ENCODE peak calls at places on chromosomes 2 and 18, in five cellular contexts. M, Z, B, E and D are unnamed samples. For H3K9me2, the result is how much of the 10 kb centered on the place peaks cover.

GRCh38 chr18:24616638-24617037 is 156.2 kb downstream of the HRH4 start:
- DNase-seq in E (peak), M (no peak), B (no peak), Z (no peak), D (no peak)

GRCh38 chr18:49030692-49031443 is 80.1 kb upstream of the SMAD7 start:
- DNase-seq in B (no peak), Z (peak), E (no peak), M (no peak), D (no peak)

GRCh38 chr2:218458598-218458997 is 39.7 kb downstream of the VIL1 start:
- DNase-seq in E (no peak), Z (no peak), B (no peak), M (no peak), D (no peak)

GRCh38 chr2:47888581-47889280 is 17.6 kb downstream of the FBXO11 start:
- DNase-seq in B (no peak), Z (peak), M (no peak), E (no peak), D (no peak)

GRCh38 chr18:48502906-48503305 is 35.9 kb upstream of the CTIF start:
- DNase-seq in Z (no peak), M (no peak), B (no peak), E (no peak), D (no peak)

GRCh38 chr2:95034221-95034620 is 8.7 kb downstream of the MAL start:
- DNase-seq in Z (peak), E (no peak), M (no peak), B (no peak), D (peak)

GRCh38 chr2:43003702-43004101 is 211.3 kb upstream of the HAAO start:
- DNase-seq in Z (no peak), E (no peak), M (no peak), B (no peak), D (no peak)

GRCh38 chr2:74982581-74982980 is 24.1 kb downstream of the POLE4 start:
- DNase-seq in M (no peak), E (no peak), Z (no peak), B (no peak), D (peak)

GRCh38 chr2:176093145-176093888 is 796 bp downstream of the HOXD13 start:
- DNase-seq in Z (peak), M (no peak), B (no peak), E (no peak), D (peak)

GRCh38 chr2:140808816-140809215 is 1322.0 kb downstream of the LRP1B start:
- DNase-seq in E (peak), B (peak), M (peak), Z (no peak), D (peak)

GRCh38 chr2:170878505-170878904 is 50.5 kb upstream of the GORASP2 start:
- DNase-seq in B (no peak), E (no peak), Z (no peak), M (peak), D (no peak)

GRCh38 chr18:63997606-63998005 is 27.7 kb downstream of the SERPINB8 start:
- DNase-seq in B (no peak), E (no peak), Z (peak), M (no peak), D (no peak)

DNA sequence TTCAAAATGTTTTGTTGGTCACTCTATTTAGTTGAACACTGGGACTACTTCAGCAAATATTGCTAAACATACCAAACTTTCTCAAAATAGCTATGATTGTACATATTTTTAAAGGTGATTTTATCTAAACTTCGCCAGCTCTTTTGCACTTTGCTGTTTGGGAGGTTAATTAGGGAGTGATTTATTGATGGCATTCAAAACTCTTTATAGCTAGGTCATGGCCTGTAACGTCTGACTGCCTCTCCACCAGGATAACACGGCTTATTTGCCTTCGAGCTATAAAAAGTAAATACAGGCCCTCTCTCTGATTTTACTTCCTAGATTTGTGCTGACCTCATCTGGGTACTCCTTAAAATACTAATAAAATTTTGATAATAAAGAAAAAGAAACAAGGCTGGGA is 931.9 kb downstream of the DCDC2C start:
- DNase-seq in E (no peak), Z (no peak), M (no peak), B (no peak), D (no peak)
- TF ChIP-seq EZH2 in E (no peak), Z (no peak), M (no peak), B (no peak), D (no peak)

GRCh38 chr2:202136526-202136925 is 63.5 kb downstream of the KIAA2012 start:
- DNase-seq in Z (no peak), B (no peak), E (peak), M (no peak), D (no peak)
- H3K9me2 ChIP-seq in Z (under half), B (under half), E (under half), M (under half), D (under half)

GRCh38 chr2:44944102-44944951 is 2.8 kb downstream of the SIX3 start:
- DNase-seq in M (no peak), B (no peak), E (peak), Z (peak), D (no peak)

GRCh38 chr2:44942304-44943030 is 965 bp downstream of the SIX3 start:
- DNase-seq in E (no peak), B (no peak), M (no peak), Z (peak), D (no peak)

GRCh38 chr2:44941551-44942234 is at the start of gene SIX3:
- DNase-seq in B (peak), E (peak), M (peak), Z (peak), D (peak)

GRCh38 chr2:44943693-44944101 is 2.2 kb downstream of the SIX3 start:
- DNase-seq in M (no peak), Z (no peak), B (no peak), E (peak), D (no peak)

GRCh38 chr2:44943031-44943692 is 1.7 kb downstream of the SIX3 start:
- DNase-seq in E (no peak), B (no peak), M (no peak), Z (peak), D (no peak)
- H3K4me3 ChIP-seq in E (peak), B (no peak), M (no peak), Z (no peak), D (no peak)

DNA sequence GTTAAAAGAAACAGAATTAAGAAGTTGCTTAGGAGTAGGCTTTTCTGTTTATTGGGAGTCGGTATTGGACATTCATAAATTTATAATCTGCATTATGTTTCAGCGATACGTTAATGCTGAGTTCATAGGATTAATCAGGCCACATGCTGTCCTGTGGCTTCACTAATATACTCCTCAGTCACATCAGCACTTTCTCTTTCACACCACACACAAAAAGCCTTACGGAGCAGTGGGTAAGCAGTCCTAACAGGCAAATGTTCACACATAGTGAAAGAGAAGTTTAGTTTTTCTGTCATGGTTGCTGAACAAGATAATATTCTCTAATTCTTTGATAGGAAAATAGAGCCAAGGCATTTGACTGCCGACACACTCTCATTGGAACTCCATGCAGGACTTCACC is 411.7 kb upstream of the RAB12 start:
- DNase-seq in B (no peak), M (no peak), Z (no peak), E (no peak), D (no peak)
- TF ChIP-seq EZH2 in B (no peak), M (no peak), Z (no peak), E (no peak), D (no peak)

GRCh38 chr2:64654993-64655666 is 1.4 kb upstream of the SERTAD2 start:
- DNase-seq in M (peak), Z (peak), E (no peak), B (no peak), D (peak)
- H3K9me2 ChIP-seq in M (under half), Z (under half), E (under half), B (under half), D (under half)

DNA sequence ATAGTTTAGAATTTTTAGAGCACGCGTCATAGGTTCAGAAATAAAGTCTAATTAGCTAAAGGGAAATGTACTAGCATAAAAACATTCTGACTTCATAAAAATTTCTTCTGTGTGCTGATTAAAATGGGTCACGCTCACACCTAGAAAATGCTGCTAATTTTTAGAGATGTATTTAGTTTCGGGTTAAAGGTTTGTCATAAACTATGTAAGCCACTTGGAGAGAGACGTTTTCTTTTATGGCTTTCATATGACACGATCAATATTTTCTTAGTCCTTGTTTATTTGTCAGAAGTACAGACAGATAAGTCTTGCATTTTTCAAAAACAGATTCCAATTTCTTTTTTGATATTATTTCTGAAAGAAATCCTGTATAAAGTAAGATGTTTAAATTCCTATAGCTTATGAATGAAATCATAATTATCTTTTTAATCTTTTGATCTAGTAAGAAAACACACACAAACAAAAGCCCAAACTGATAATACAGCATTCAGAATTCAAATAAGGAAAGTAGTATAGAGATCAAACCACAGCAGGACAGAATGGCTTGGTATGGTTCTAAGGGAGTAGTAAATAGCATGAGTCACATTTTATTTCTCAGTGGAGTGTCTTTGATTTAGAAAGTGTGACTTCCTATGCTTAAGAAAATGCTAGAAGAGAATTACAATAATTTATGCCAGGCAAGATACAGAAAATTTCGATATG is 236.5 kb downstream of the GPD2 start:
- DNase-seq in E (no peak), B (no peak), Z (peak), M (no peak), D (peak)
- H3K4me3 ChIP-seq in E (no peak), B (no peak), Z (no peak), M (no peak), D (no peak)

DNA sequence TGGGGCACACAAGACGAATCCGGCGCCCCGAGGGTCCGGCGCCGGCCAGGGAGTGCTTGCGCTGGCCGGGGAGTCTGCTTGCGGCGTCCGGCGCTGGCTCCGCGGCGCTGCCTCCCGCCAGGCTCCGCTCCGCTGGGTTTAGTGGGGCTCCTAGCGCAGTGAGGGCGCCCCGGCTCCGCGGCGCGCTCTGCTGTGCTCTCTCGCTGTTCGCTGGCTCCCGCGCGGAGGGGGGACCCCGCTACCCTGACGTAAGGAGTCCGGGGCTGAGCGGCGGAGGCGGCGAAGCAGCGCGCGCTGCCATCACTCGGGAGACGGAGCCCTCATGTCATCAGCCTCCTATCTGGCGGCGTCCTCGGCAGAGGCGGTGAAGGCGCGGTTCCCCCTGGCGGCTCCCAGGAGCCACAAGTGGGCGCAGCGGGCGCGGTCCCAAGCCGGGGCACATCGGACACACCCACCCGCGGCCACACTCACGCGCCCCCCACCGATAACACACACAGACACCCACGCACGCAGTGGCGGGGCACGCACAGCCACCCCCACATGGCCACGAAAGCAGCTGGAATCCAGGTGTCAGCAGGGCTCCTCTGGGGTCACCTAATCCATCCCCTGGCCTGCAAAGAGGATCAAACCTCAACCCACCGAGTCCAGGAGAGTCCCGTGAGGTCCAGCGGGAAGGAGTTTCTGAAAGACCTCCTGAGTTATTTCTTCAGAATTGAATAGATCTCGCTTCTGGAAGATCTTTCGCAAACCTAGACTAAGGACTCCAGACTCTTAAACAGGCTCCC is at the start of gene C1QL2:
- DNase-seq in M (no peak), Z (peak), B (no peak), E (peak), D (no peak)
- TF ChIP-seq EZH2 in M (no peak), Z (peak), B (no peak), E (peak), D (no peak)

GRCh38 chr2:203936535-203936934 is at the start of gene ICOS:
- DNase-seq in Z (no peak), E (no peak), M (no peak), B (no peak), D (no peak)
- H3K9me2 ChIP-seq in Z (under half), E (under half), M (under half), B (under half), D (under half)

DNA sequence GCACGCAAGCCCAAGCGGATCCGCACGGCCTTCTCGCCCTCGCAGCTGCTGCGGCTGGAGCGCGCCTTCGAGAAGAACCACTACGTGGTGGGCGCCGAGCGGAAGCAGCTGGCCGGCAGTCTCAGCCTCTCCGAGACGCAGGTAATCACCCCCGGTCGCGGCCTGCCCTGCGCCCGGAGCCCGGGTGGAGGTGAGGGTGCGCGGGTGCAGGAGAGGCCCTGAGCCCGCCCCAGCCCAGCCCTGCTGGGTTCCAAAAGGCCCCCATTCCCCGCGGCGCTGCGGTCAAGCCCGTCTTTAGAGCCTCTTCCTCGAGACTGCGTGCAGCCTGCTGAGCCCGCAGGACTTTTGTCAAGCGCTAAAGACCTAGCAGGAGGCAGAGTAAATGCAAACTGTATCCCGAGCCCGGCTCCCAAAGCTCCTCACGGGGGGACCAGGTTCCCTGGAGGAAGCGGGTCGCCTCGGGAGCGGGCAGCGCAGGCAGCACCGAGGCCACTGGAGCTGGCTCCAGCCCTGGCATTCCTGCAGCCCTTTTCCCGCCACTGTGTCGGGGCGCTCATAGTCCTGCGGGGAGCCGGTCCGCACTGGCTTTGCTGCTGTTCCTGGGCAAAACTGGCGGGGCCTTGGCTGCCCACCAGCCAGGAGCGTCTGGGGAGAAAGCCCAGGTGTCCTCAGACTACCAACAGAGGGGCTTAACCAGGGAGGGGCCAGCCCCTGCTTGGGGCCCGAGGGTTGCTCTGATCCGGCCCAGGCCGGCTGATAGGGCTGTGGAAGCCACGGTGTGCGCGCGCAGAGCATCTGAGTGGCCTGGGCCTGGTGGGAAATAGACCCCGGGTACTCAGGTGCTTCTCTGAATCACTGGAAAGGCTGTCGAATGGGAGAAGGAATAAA is 7.3 kb downstream of the EMX1 start:
- DNase-seq in Z (peak), M (no peak), E (peak), B (no peak), D (no peak)
- H3K4me3 ChIP-seq in Z (no peak), M (no peak), E (peak), B (no peak), D (no peak)